ENCODE peak calls at places on chromosomes 12 and 14, in six cellular contexts. E is A673, H is lung, R is fibroblast of lung, M is transverse colon, K is colonic mucosa. Y is an unnamed sample. For H3K9me3, the result is how much of the 10 kb centered on the place peaks cover.

GRCh38 chr12:12560587-12561304 is 1.9 kb downstream of the DUSP16 start:
- DNase-seq in H (peak), M (peak), R (peak), K (peak), E (peak), Y (peak)

GRCh38 chr12:120625557-120626419 is 14.6 kb upstream of the CABP1 start:
- DNase-seq in K (peak), H (no peak), M (no peak), R (no peak), E (peak), Y (peak)

GRCh38 chr12:69779928-69780327 is 41.3 kb downstream of the RAB3IP start:
- DNase-seq in E (peak), H (no peak), M (no peak), R (peak), K (no peak), Y (no peak)

GRCh38 chr12:122072031-122072970 is 6.3 kb upstream of the MLXIP start:
- DNase-seq in H (no peak), R (peak), E (peak), M (no peak), K (peak), Y (peak)

GRCh38 chr14:65281991-65282908 is 130.3 kb upstream of the FUT8 start:
- DNase-seq in M (no peak), R (peak), K (no peak), H (no peak), E (no peak), Y (no peak)

GRCh38 chr14:58772061-58772604 is 134.4 kb downstream of the DACT1 start:
- DNase-seq in R (no peak), M (no peak), E (no peak), K (no peak), H (no peak), Y (no peak)

GRCh38 chr12:78559441-78559840 is 305.1 kb upstream of the SYT1 start:
- DNase-seq in K (no peak), H (no peak), M (no peak), E (no peak), R (peak), Y (no peak)

GRCh38 chr14:102390486-102390885 is 27.7 kb downstream of the TECPR2 start:
- DNase-seq in E (no peak), H (no peak), M (no peak), R (peak), K (no peak), Y (no peak)

GRCh38 chr12:19846561-19846960 is 407.3 kb downstream of the AEBP2 start:
- DNase-seq in K (no peak), R (peak), M (no peak), H (no peak), E (no peak), Y (no peak)

GRCh38 chr14:73476451-73476905 is 14.3 kb upstream of the RIOX1 start:
- DNase-seq in R (no peak), K (no peak), M (no peak), H (no peak), E (no peak), Y (no peak)

GRCh38 chr12:27179399-27180214 is 64.5 kb upstream of the STK38L start:
- DNase-seq in M (no peak), H (no peak), E (peak), R (peak), K (no peak), Y (peak)

GRCh38 chr14:76784881-76785280 is 23.6 kb downstream of the VASH1 start:
- DNase-seq in K (peak), R (peak), H (peak), E (peak), M (peak), Y (peak)

GRCh38 chr12:121789800-121790748 is 3.4 kb downstream of the RHOF start:
- DNase-seq in M (peak), K (peak), R (no peak), H (peak), E (no peak), Y (peak)

GRCh38 chr14:66295386-66295785 is 190.8 kb upstream of the CCDC196 start:
- DNase-seq in H (no peak), M (no peak), K (no peak), E (no peak), R (no peak), Y (no peak)

GRCh38 chr12:39723831-39724230 is 104.2 kb upstream of the ABCD2 start:
- DNase-seq in M (no peak), H (no peak), E (peak), K (no peak), R (peak), Y (no peak)

GRCh38 chr12:130198026-130198662 is 35.9 kb downstream of the FZD10 start:
- DNase-seq in R (no peak), M (no peak), E (no peak), K (no peak), H (no peak), Y (no peak)

GRCh38 chr14:74488788-74489397 is 4.2 kb downstream of the NPC2 start:
- DNase-seq in E (peak), M (no peak), H (no peak), R (peak), K (no peak), Y (no peak)

GRCh38 chr12:2498961-2499500 is 295.7 kb upstream of the FKBP4 start:
- DNase-seq in K (peak), H (no peak), M (peak), E (no peak), R (no peak), Y (no peak)

GRCh38 chr14:99316281-99317163 is 44.5 kb upstream of the BCL11B start:
- DNase-seq in R (no peak), H (no peak), M (peak), K (peak), E (no peak), Y (peak)

GRCh38 chr12:125166046-125166445 is 100.8 kb downstream of the AACS start:
- DNase-seq in K (no peak), M (no peak), E (no peak), R (no peak), H (no peak), Y (no peak)

DNA sequence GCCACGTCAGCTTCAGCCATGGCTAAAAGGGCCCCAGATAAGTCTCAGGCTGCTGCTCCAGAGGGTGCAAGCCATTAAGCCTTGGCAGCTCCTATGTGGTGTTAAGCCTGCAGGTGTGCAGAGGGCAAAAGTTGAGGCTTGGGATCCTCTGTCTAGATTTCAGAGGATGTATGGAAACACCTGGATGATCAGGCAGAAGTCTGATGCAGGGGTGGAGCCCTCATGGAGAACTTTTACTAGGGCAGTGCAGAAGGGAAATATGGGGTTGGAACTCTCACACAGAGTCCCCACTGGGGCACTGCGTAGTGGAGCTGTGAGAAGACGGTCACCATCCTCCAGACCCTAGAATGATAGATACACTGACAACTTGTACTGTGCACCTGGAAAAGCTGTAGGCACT is 47.9 kb downstream of the SDR9C7 start:
- DNase-seq in M (no peak), H (no peak), E (no peak), R (no peak), K (no peak), Y (no peak)
- H3K9me3 ChIP-seq in M (under half), H (under half), E (under half), R (under half), K (under half), Y (under half)

DNA sequence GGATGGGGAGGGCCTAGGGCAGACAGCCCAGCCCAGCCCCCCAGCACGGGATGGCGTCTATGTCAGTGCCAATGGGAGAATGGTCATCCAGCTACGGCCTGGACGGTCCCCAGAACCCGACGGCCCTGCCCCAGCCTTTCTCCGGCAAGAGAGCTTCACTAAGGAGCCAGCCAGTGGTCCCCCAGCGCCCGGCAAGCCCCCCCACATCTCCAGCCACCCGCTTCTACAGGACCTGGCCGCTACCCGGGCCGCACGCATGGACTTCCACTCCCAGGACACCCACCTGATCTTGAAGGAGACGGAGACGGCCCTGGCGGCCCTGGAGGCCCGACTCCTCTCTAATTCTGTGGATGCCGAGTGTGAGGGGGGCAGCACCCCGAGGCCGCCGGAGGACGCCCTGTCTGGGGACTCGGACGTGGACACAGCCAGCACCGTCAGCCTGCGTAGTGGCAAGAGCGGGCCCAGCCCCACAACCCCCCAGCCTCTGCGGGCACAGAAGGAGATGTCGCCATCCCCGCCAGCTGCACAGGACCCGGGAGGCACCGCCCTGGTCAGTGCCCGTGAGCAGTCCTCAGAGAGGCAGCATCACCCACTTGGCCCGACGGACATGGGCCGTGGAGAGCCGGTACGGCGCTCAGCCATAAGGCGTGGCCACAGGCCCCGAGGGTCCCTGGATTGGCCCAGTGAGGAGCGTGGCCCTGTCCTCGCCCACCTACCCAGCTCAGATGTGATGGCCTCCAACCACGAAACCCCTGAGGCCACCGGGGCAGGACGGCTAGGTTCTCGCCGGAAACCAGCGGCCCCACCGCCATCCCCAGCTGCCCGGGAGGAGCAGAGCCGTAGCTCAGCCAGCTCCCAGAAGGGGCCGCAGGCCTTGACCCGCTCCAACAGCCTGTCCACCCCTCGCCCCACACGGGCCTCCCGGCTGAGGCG is 21.9 kb downstream of the CEP170B start:
- DNase-seq in R (no peak), M (peak), H (no peak), E (no peak), K (peak), Y (peak)
- H3K27ac ChIP-seq in R (no peak), M (no peak), H (no peak), E (no peak), K (no peak), Y (no peak)

DNA sequence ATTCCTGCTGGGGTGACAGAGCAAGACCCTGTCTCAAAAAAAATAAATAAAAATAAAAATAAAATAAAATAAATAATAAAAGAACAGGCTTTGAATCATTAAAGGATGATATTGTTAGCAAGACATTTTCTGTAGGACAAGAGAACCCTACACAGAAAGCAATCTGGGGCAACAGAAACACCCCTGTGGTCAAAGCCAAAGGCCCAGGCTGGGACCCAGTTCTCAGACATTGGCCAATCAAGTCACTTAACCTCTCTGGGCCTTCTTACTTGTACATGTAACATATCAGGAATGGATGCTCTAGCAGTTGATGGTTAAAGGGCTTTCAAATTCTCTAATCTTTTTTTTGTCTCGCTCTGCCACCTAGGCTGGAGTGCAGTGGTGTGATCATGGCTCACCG is 35.5 kb upstream of the TESC start:
- DNase-seq in E (no peak), H (no peak), R (no peak), M (no peak), K (no peak), Y (no peak)
- H3K4me3 ChIP-seq in E (no peak), H (no peak), R (no peak), M (no peak), K (no peak), Y (no peak)

GRCh38 chr12:46857486-46857885 is 31.7 kb upstream of the SLC38A4 start:
- DNase-seq in R (no peak), H (no peak), M (no peak), E (no peak), K (no peak), Y (no peak)
- H3K9me3 ChIP-seq in R (under half), H (under half), M (under half), E (under half), K (under half), Y (under half)

GRCh38 chr12:111413442-111414086 is 7.8 kb downstream of the SH2B3 start:
- DNase-seq in M (peak), K (no peak), H (no peak), E (peak), R (peak), Y (no peak)
- H3K27ac ChIP-seq in M (peak), K (no peak), H (peak), E (peak), R (peak), Y (peak)

DNA sequence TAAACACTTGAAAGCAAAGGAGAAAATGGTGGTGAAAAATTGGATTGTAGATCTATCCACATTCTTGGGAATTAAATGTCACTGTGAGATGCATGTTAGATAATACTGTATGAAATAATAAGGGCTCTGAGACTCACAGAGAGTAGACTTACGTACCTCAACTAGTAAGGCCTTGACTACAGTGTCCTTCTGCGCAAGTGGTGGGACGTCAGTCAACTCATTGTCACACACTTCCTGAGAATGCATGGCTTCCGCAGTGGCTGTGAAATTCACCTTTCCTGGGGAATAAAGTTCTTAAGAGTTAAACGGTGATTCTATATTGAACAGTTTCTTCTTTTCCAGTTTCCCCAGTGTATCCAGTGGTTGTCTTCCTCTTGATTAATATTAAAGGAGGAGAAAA is 32.6 kb upstream of the PZP start:
- DNase-seq in R (no peak), K (no peak), M (no peak), E (no peak), H (no peak), Y (no peak)
- H3K4me3 ChIP-seq in R (peak), K (no peak), M (no peak), E (no peak), H (no peak), Y (no peak)